ENCODE peak calls at places on chromosome 13, in eight cellular contexts. One of them, this sample, is unnamed.

GRCh38 chr13:70723732-70724131 is 615.5 kb upstream of the KLHL1 start:
- DNase-seq in frontal cortex: no peak
- DNase-seq in CD4-positive, alpha-beta memory T cell: no peak
- DNase-seq in progenitor cell of endocrine pancreas: no peak
- DNase-seq in heart right ventricle: no peak
- DNase-seq in stimulated activated CD4-positive, alpha-beta T cell treated with anti-CD3 and anti-CD28 coated beads, Interleukin-1b, Interleukin-23, amount 100 ng/mL, for 48 hours: no peak
- DNase-seq in GM04503: no peak
- DNase-seq in germinal center: no peak
- DNase-seq in this sample: no peak

GRCh38 chr13:23870356-23871146 is 18.6 kb downstream of the MIPEP start:
- DNase-seq in heart right ventricle: no peak
- DNase-seq in germinal center: no peak
- DNase-seq in GM04503: no peak
- DNase-seq in frontal cortex: no peak
- DNase-seq in progenitor cell of endocrine pancreas: no peak
- DNase-seq in stimulated activated CD4-positive, alpha-beta T cell treated with anti-CD3 and anti-CD28 coated beads, Interleukin-1b, Interleukin-23, amount 100 ng/mL, for 48 hours: no peak
- DNase-seq in CD4-positive, alpha-beta memory T cell: no peak
- DNase-seq in this sample: no peak

GRCh38 chr13:40251343-40252032 is 415.0 kb downstream of the FOXO1 start:
- DNase-seq in germinal center: no peak
- DNase-seq in progenitor cell of endocrine pancreas: no peak
- DNase-seq in heart right ventricle: no peak
- DNase-seq in stimulated activated CD4-positive, alpha-beta T cell treated with anti-CD3 and anti-CD28 coated beads, Interleukin-1b, Interleukin-23, amount 100 ng/mL, for 48 hours: no peak
- DNase-seq in frontal cortex: no peak
- DNase-seq in CD4-positive, alpha-beta memory T cell: no peak
- DNase-seq in GM04503: no peak
- DNase-seq in this sample: peak; percentile 59

GRCh38 chr13:27113436-27113835 is 58.2 kb downstream of the USP12 start:
- DNase-seq in GM04503: no peak
- DNase-seq in progenitor cell of endocrine pancreas: no peak
- DNase-seq in germinal center: peak; percentile 11
- DNase-seq in stimulated activated CD4-positive, alpha-beta T cell treated with anti-CD3 and anti-CD28 coated beads, Interleukin-1b, Interleukin-23, amount 100 ng/mL, for 48 hours: no peak
- DNase-seq in frontal cortex: no peak
- DNase-seq in CD4-positive, alpha-beta memory T cell: no peak
- DNase-seq in heart right ventricle: no peak
- DNase-seq in this sample: no peak

GRCh38 chr13:51361111-51361510 is 21.6 kb downstream of the SERPINE3 start:
- DNase-seq in stimulated activated CD4-positive, alpha-beta T cell treated with anti-CD3 and anti-CD28 coated beads, Interleukin-1b, Interleukin-23, amount 100 ng/mL, for 48 hours: no peak
- DNase-seq in frontal cortex: no peak
- DNase-seq in heart right ventricle: no peak
- DNase-seq in germinal center: no peak
- DNase-seq in CD4-positive, alpha-beta memory T cell: no peak
- DNase-seq in progenitor cell of endocrine pancreas: no peak
- DNase-seq in GM04503: no peak
- DNase-seq in this sample: no peak

GRCh38 chr13:113897161-113897560 is 33.3 kb upstream of the GAS6 start:
- DNase-seq in germinal center: no peak
- DNase-seq in stimulated activated CD4-positive, alpha-beta T cell treated with anti-CD3 and anti-CD28 coated beads, Interleukin-1b, Interleukin-23, amount 100 ng/mL, for 48 hours: no peak
- DNase-seq in heart right ventricle: no peak
- DNase-seq in CD4-positive, alpha-beta memory T cell: no peak
- DNase-seq in GM04503: peak; percentile 97
- DNase-seq in frontal cortex: no peak
- DNase-seq in progenitor cell of endocrine pancreas: no peak
- DNase-seq in this sample: no peak

GRCh38 chr13:32056316-32056715 is 24.7 kb downstream of the FRY start:
- DNase-seq in frontal cortex: no peak
- DNase-seq in CD4-positive, alpha-beta memory T cell: no peak
- DNase-seq in germinal center: no peak
- DNase-seq in heart right ventricle: no peak
- DNase-seq in stimulated activated CD4-positive, alpha-beta T cell treated with anti-CD3 and anti-CD28 coated beads, Interleukin-1b, Interleukin-23, amount 100 ng/mL, for 48 hours: no peak
- DNase-seq in progenitor cell of endocrine pancreas: no peak
- DNase-seq in GM04503: no peak
- DNase-seq in this sample: no peak

GRCh38 chr13:31267126-31267784 is 67.5 kb downstream of the B3GLCT start:
- DNase-seq in frontal cortex: no peak
- DNase-seq in germinal center: no peak
- DNase-seq in progenitor cell of endocrine pancreas: no peak
- DNase-seq in GM04503: no peak
- DNase-seq in heart right ventricle: peak; percentile 18
- DNase-seq in CD4-positive, alpha-beta memory T cell: no peak
- DNase-seq in stimulated activated CD4-positive, alpha-beta T cell treated with anti-CD3 and anti-CD28 coated beads, Interleukin-1b, Interleukin-23, amount 100 ng/mL, for 48 hours: no peak
- DNase-seq in this sample: no peak

GRCh38 chr13:36965767-36966166 is 33.4 kb downstream of the ALG5 start:
- DNase-seq in CD4-positive, alpha-beta memory T cell: no peak
- DNase-seq in heart right ventricle: no peak
- DNase-seq in progenitor cell of endocrine pancreas: no peak
- DNase-seq in GM04503: peak; percentile 21
- DNase-seq in stimulated activated CD4-positive, alpha-beta T cell treated with anti-CD3 and anti-CD28 coated beads, Interleukin-1b, Interleukin-23, amount 100 ng/mL, for 48 hours: no peak
- DNase-seq in frontal cortex: no peak
- DNase-seq in germinal center: no peak
- DNase-seq in this sample: no peak

GRCh38 chr13:99347911-99348451 is 40.8 kb upstream of the GPR183 start:
- DNase-seq in GM04503: no peak
- DNase-seq in CD4-positive, alpha-beta memory T cell: no peak
- DNase-seq in frontal cortex: no peak
- DNase-seq in heart right ventricle: no peak
- DNase-seq in germinal center: no peak
- DNase-seq in progenitor cell of endocrine pancreas: no peak
- DNase-seq in stimulated activated CD4-positive, alpha-beta T cell treated with anti-CD3 and anti-CD28 coated beads, Interleukin-1b, Interleukin-23, amount 100 ng/mL, for 48 hours: no peak
- DNase-seq in this sample: no peak

GRCh38 chr13:82772802-82773201 is 1109.5 kb downstream of the SLITRK1 start:
- DNase-seq in germinal center: no peak
- DNase-seq in progenitor cell of endocrine pancreas: no peak
- DNase-seq in heart right ventricle: no peak
- DNase-seq in stimulated activated CD4-positive, alpha-beta T cell treated with anti-CD3 and anti-CD28 coated beads, Interleukin-1b, Interleukin-23, amount 100 ng/mL, for 48 hours: no peak
- DNase-seq in CD4-positive, alpha-beta memory T cell: no peak
- DNase-seq in frontal cortex: no peak
- DNase-seq in GM04503: no peak
- DNase-seq in this sample: no peak

GRCh38 chr13:51585696-51586095 is 1.4 kb downstream of the WDFY2 start:
- DNase-seq in GM04503: no peak
- DNase-seq in CD4-positive, alpha-beta memory T cell: no peak
- DNase-seq in germinal center: no peak
- DNase-seq in stimulated activated CD4-positive, alpha-beta T cell treated with anti-CD3 and anti-CD28 coated beads, Interleukin-1b, Interleukin-23, amount 100 ng/mL, for 48 hours: peak; percentile 24
- DNase-seq in progenitor cell of endocrine pancreas: no peak
- DNase-seq in frontal cortex: no peak
- DNase-seq in heart right ventricle: no peak
- DNase-seq in this sample: no peak

GRCh38 chr13:112943309-112944125 is 25.5 kb upstream of the MCF2L start:
- DNase-seq in CD4-positive, alpha-beta memory T cell: peak; percentile 9
- DNase-seq in progenitor cell of endocrine pancreas: peak; percentile 49
- DNase-seq in heart right ventricle: peak; percentile 24
- DNase-seq in frontal cortex: peak; percentile 48
- DNase-seq in GM04503: no peak
- DNase-seq in germinal center: no peak
- DNase-seq in stimulated activated CD4-positive, alpha-beta T cell treated with anti-CD3 and anti-CD28 coated beads, Interleukin-1b, Interleukin-23, amount 100 ng/mL, for 48 hours: peak; percentile 10
- DNase-seq in this sample: peak; percentile 12

GRCh38 chr13:99577934-99578917 is 77.0 kb downstream of the TM9SF2 start:
- DNase-seq in GM04503: no peak
- DNase-seq in stimulated activated CD4-positive, alpha-beta T cell treated with anti-CD3 and anti-CD28 coated beads, Interleukin-1b, Interleukin-23, amount 100 ng/mL, for 48 hours: no peak
- DNase-seq in CD4-positive, alpha-beta memory T cell: no peak
- DNase-seq in progenitor cell of endocrine pancreas: no peak
- DNase-seq in heart right ventricle: no peak
- DNase-seq in germinal center: no peak
- DNase-seq in frontal cortex: no peak
- DNase-seq in this sample: no peak

GRCh38 chr13:109784590-109785140 is 1.7 kb downstream of the IRS2 start:
- DNase-seq in frontal cortex: peak; percentile 84
- DNase-seq in stimulated activated CD4-positive, alpha-beta T cell treated with anti-CD3 and anti-CD28 coated beads, Interleukin-1b, Interleukin-23, amount 100 ng/mL, for 48 hours: peak; percentile 60
- DNase-seq in germinal center: peak; percentile 65
- DNase-seq in heart right ventricle: peak; percentile 70
- DNase-seq in GM04503: no peak
- DNase-seq in progenitor cell of endocrine pancreas: peak; percentile 86
- DNase-seq in CD4-positive, alpha-beta memory T cell: peak; percentile 76
- DNase-seq in this sample: peak; percentile 40

GRCh38 chr13:30898721-30899188 is 7.3 kb upstream of the MEDAG start:
- DNase-seq in stimulated activated CD4-positive, alpha-beta T cell treated with anti-CD3 and anti-CD28 coated beads, Interleukin-1b, Interleukin-23, amount 100 ng/mL, for 48 hours: peak; percentile 39
- DNase-seq in progenitor cell of endocrine pancreas: no peak
- DNase-seq in GM04503: peak; percentile 92
- DNase-seq in heart right ventricle: peak; percentile 61
- DNase-seq in CD4-positive, alpha-beta memory T cell: no peak
- DNase-seq in frontal cortex: no peak
- DNase-seq in germinal center: no peak
- DNase-seq in this sample: no peak

GRCh38 chr13:32969516-32969941 is 46.7 kb upstream of the KL start:
- DNase-seq in CD4-positive, alpha-beta memory T cell: no peak
- DNase-seq in germinal center: no peak
- DNase-seq in progenitor cell of endocrine pancreas: no peak
- DNase-seq in heart right ventricle: peak; percentile 29
- DNase-seq in frontal cortex: no peak
- DNase-seq in GM04503: peak; percentile 19
- DNase-seq in stimulated activated CD4-positive, alpha-beta T cell treated with anti-CD3 and anti-CD28 coated beads, Interleukin-1b, Interleukin-23, amount 100 ng/mL, for 48 hours: no peak
- DNase-seq in this sample: no peak

GRCh38 chr13:73754727-73755292 is 379.4 kb downstream of the KLF12 start:
- DNase-seq in GM04503: peak; percentile 20
- DNase-seq in stimulated activated CD4-positive, alpha-beta T cell treated with anti-CD3 and anti-CD28 coated beads, Interleukin-1b, Interleukin-23, amount 100 ng/mL, for 48 hours: no peak
- DNase-seq in heart right ventricle: peak; percentile 51
- DNase-seq in germinal center: peak; percentile 33
- DNase-seq in CD4-positive, alpha-beta memory T cell: peak; percentile 42
- DNase-seq in progenitor cell of endocrine pancreas: peak; percentile 13
- DNase-seq in frontal cortex: no peak
- DNase-seq in this sample: peak; percentile 59

GRCh38 chr13:48412881-48413351 is at the start of gene LPAR6:
- DNase-seq in progenitor cell of endocrine pancreas: no peak
- DNase-seq in stimulated activated CD4-positive, alpha-beta T cell treated with anti-CD3 and anti-CD28 coated beads, Interleukin-1b, Interleukin-23, amount 100 ng/mL, for 48 hours: no peak
- DNase-seq in germinal center: no peak
- DNase-seq in heart right ventricle: peak; percentile 54
- DNase-seq in frontal cortex: no peak
- DNase-seq in GM04503: no peak
- DNase-seq in CD4-positive, alpha-beta memory T cell: peak; percentile 45
- DNase-seq in this sample: peak; percentile 32

GRCh38 chr13:46605089-46605488 is 52.1 kb downstream of the LRCH1 start:
- DNase-seq in stimulated activated CD4-positive, alpha-beta T cell treated with anti-CD3 and anti-CD28 coated beads, Interleukin-1b, Interleukin-23, amount 100 ng/mL, for 48 hours: no peak
- DNase-seq in frontal cortex: no peak
- DNase-seq in heart right ventricle: peak; percentile 63
- DNase-seq in germinal center: no peak
- DNase-seq in CD4-positive, alpha-beta memory T cell: no peak
- DNase-seq in GM04503: no peak
- DNase-seq in progenitor cell of endocrine pancreas: no peak
- DNase-seq in this sample: no peak

GRCh38 chr13:91467236-91467635 is 68.8 kb downstream of the GPC5 start:
- DNase-seq in CD4-positive, alpha-beta memory T cell: no peak
- DNase-seq in germinal center: no peak
- DNase-seq in heart right ventricle: no peak
- DNase-seq in stimulated activated CD4-positive, alpha-beta T cell treated with anti-CD3 and anti-CD28 coated beads, Interleukin-1b, Interleukin-23, amount 100 ng/mL, for 48 hours: no peak
- DNase-seq in GM04503: no peak
- DNase-seq in frontal cortex: no peak
- DNase-seq in progenitor cell of endocrine pancreas: no peak
- DNase-seq in this sample: no peak

GRCh38 chr13:113537909-113538688 is 46.5 kb upstream of the TFDP1 start:
- DNase-seq in CD4-positive, alpha-beta memory T cell: no peak
- DNase-seq in stimulated activated CD4-positive, alpha-beta T cell treated with anti-CD3 and anti-CD28 coated beads, Interleukin-1b, Interleukin-23, amount 100 ng/mL, for 48 hours: no peak
- DNase-seq in progenitor cell of endocrine pancreas: no peak
- DNase-seq in heart right ventricle: no peak
- DNase-seq in germinal center: no peak
- DNase-seq in frontal cortex: no peak
- DNase-seq in GM04503: no peak
- DNase-seq in this sample: no peak

GRCh38 chr13:97119899-97120745 is 102.0 kb upstream of the MBNL2 start:
- DNase-seq in CD4-positive, alpha-beta memory T cell: no peak
- DNase-seq in frontal cortex: no peak
- DNase-seq in stimulated activated CD4-positive, alpha-beta T cell treated with anti-CD3 and anti-CD28 coated beads, Interleukin-1b, Interleukin-23, amount 100 ng/mL, for 48 hours: peak; percentile 19
- DNase-seq in heart right ventricle: no peak
- DNase-seq in progenitor cell of endocrine pancreas: no peak
- DNase-seq in germinal center: no peak
- DNase-seq in GM04503: no peak
- DNase-seq in this sample: no peak

GRCh38 chr13:80033286-80033685 is 307.6 kb downstream of the SPRY2 start:
- DNase-seq in frontal cortex: no peak
- DNase-seq in germinal center: no peak
- DNase-seq in CD4-positive, alpha-beta memory T cell: no peak
- DNase-seq in heart right ventricle: no peak
- DNase-seq in progenitor cell of endocrine pancreas: no peak
- DNase-seq in GM04503: no peak
- DNase-seq in stimulated activated CD4-positive, alpha-beta T cell treated with anti-CD3 and anti-CD28 coated beads, Interleukin-1b, Interleukin-23, amount 100 ng/mL, for 48 hours: no peak
- DNase-seq in this sample: no peak

GRCh38 chr13:50682002-50682401 is 161.5 kb downstream of the DLEU7 start:
- DNase-seq in CD4-positive, alpha-beta memory T cell: no peak
- DNase-seq in stimulated activated CD4-positive, alpha-beta T cell treated with anti-CD3 and anti-CD28 coated beads, Interleukin-1b, Interleukin-23, amount 100 ng/mL, for 48 hours: no peak
- DNase-seq in germinal center: no peak
- DNase-seq in progenitor cell of endocrine pancreas: no peak
- DNase-seq in GM04503: no peak
- DNase-seq in frontal cortex: no peak
- DNase-seq in heart right ventricle: no peak
- DNase-seq in this sample: no peak

GRCh38 chr13:32264407-32264806 is 50.8 kb downstream of the ZAR1L start:
- DNase-seq in frontal cortex: no peak
- DNase-seq in stimulated activated CD4-positive, alpha-beta T cell treated with anti-CD3 and anti-CD28 coated beads, Interleukin-1b, Interleukin-23, amount 100 ng/mL, for 48 hours: no peak
- DNase-seq in CD4-positive, alpha-beta memory T cell: no peak
- DNase-seq in germinal center: no peak
- DNase-seq in GM04503: no peak
- DNase-seq in progenitor cell of endocrine pancreas: no peak
- DNase-seq in heart right ventricle: peak; percentile 91
- DNase-seq in this sample: no peak

GRCh38 chr13:64314286-64314685 is 2898.6 kb upstream of the PCDH20 start:
- DNase-seq in progenitor cell of endocrine pancreas: no peak
- DNase-seq in frontal cortex: no peak
- DNase-seq in germinal center: no peak
- DNase-seq in heart right ventricle: no peak
- DNase-seq in stimulated activated CD4-positive, alpha-beta T cell treated with anti-CD3 and anti-CD28 coated beads, Interleukin-1b, Interleukin-23, amount 100 ng/mL, for 48 hours: no peak
- DNase-seq in GM04503: no peak
- DNase-seq in CD4-positive, alpha-beta memory T cell: no peak
- DNase-seq in this sample: no peak

GRCh38 chr13:78598933-78599332 is 4.4 kb downstream of the POU4F1 start:
- DNase-seq in heart right ventricle: no peak
- DNase-seq in frontal cortex: no peak
- DNase-seq in CD4-positive, alpha-beta memory T cell: no peak
- DNase-seq in stimulated activated CD4-positive, alpha-beta T cell treated with anti-CD3 and anti-CD28 coated beads, Interleukin-1b, Interleukin-23, amount 100 ng/mL, for 48 hours: no peak
- DNase-seq in progenitor cell of endocrine pancreas: no peak
- DNase-seq in germinal center: no peak
- DNase-seq in GM04503: no peak
- DNase-seq in this sample: no peak

GRCh38 chr13:46622918-46623256 is 69.9 kb downstream of the LRCH1 start:
- DNase-seq in GM04503: peak; percentile 68
- DNase-seq in heart right ventricle: peak; percentile 63
- DNase-seq in germinal center: no peak
- DNase-seq in frontal cortex: no peak
- DNase-seq in stimulated activated CD4-positive, alpha-beta T cell treated with anti-CD3 and anti-CD28 coated beads, Interleukin-1b, Interleukin-23, amount 100 ng/mL, for 48 hours: no peak
- DNase-seq in progenitor cell of endocrine pancreas: no peak
- DNase-seq in CD4-positive, alpha-beta memory T cell: no peak
- DNase-seq in this sample: no peak

GRCh38 chr13:27283906-27284523 is 13.4 kb downstream of the RASL11A start:
- DNase-seq in CD4-positive, alpha-beta memory T cell: no peak
- DNase-seq in heart right ventricle: no peak
- DNase-seq in germinal center: no peak
- DNase-seq in frontal cortex: no peak
- DNase-seq in GM04503: no peak
- DNase-seq in progenitor cell of endocrine pancreas: no peak
- DNase-seq in stimulated activated CD4-positive, alpha-beta T cell treated with anti-CD3 and anti-CD28 coated beads, Interleukin-1b, Interleukin-23, amount 100 ng/mL, for 48 hours: no peak
- DNase-seq in this sample: peak; percentile 26

GRCh38 chr13:24274452-24274971 is 34.9 kb upstream of the C1QTNF9 start:
- DNase-seq in progenitor cell of endocrine pancreas: no peak
- DNase-seq in CD4-positive, alpha-beta memory T cell: peak; percentile 52
- DNase-seq in heart right ventricle: peak; percentile 41
- DNase-seq in stimulated activated CD4-positive, alpha-beta T cell treated with anti-CD3 and anti-CD28 coated beads, Interleukin-1b, Interleukin-23, amount 100 ng/mL, for 48 hours: peak; percentile 81
- DNase-seq in frontal cortex: no peak
- DNase-seq in germinal center: peak; percentile 63
- DNase-seq in GM04503: no peak
- DNase-seq in this sample: peak; percentile 46

GRCh38 chr13:97131447-97131846 is 90.7 kb upstream of the MBNL2 start:
- DNase-seq in progenitor cell of endocrine pancreas: no peak
- DNase-seq in GM04503: no peak
- DNase-seq in heart right ventricle: no peak
- DNase-seq in CD4-positive, alpha-beta memory T cell: no peak
- DNase-seq in stimulated activated CD4-positive, alpha-beta T cell treated with anti-CD3 and anti-CD28 coated beads, Interleukin-1b, Interleukin-23, amount 100 ng/mL, for 48 hours: no peak
- DNase-seq in germinal center: no peak
- DNase-seq in frontal cortex: no peak
- DNase-seq in this sample: no peak

GRCh38 chr13:30510091-30510490 is 44.4 kb upstream of the HMGB1 start:
- DNase-seq in CD4-positive, alpha-beta memory T cell: no peak
- DNase-seq in GM04503: no peak
- DNase-seq in stimulated activated CD4-positive, alpha-beta T cell treated with anti-CD3 and anti-CD28 coated beads, Interleukin-1b, Interleukin-23, amount 100 ng/mL, for 48 hours: no peak
- DNase-seq in progenitor cell of endocrine pancreas: no peak
- DNase-seq in frontal cortex: no peak
- DNase-seq in heart right ventricle: no peak
- DNase-seq in germinal center: no peak
- DNase-seq in this sample: no peak

This sample was measured in CD4-positive, CD25-positive, alpha-beta regulatory T cell.